ENCODE peak calls at places on chromosomes 12 and 14, in four cellular contexts. M is psoas muscle, T is vagina, V is stomach. W is an unnamed sample. For H3K9me3, the result is how much of the 10 kb centered on the place peaks cover.

GRCh38 chr14:55609681-55610080 is 29.7 kb downstream of the KTN1 start:
- DNase-seq in M (no peak), T (no peak), V (no peak), W (no peak)

GRCh38 chr12:95624544-95624943 is 73.3 kb upstream of the USP44 start:
- DNase-seq in M (no peak), T (no peak), V (peak), W (no peak)

GRCh38 chr12:118979763-118980406 is 1.5 kb upstream of the SRRM4 start:
- DNase-seq in M (no peak), T (no peak), V (peak), W (peak)

GRCh38 chr14:44170554-44170953 is 336.5 kb downstream of the FSCB start:
- DNase-seq in M (no peak), T (no peak), V (no peak), W (no peak)

GRCh38 chr12:92290016-92290685 is 144.5 kb upstream of the BTG1 start:
- DNase-seq in M (no peak), T (no peak), V (no peak), W (no peak)

GRCh38 chr12:57740656-57741412 is 2.3 kb upstream of the AGAP2 start:
- DNase-seq in M (no peak), T (no peak), V (no peak), W (no peak)

GRCh38 chr14:91229743-91230200 is 14.7 kb downstream of the GPR68 start:
- DNase-seq in M (no peak), T (no peak), V (no peak), W (no peak)

GRCh38 chr12:130622803-130623202 is 93.3 kb downstream of the RIMBP2 start:
- DNase-seq in M (no peak), T (no peak), V (no peak), W (no peak)

GRCh38 chr14:75906680-75907280 is 75.0 kb downstream of the TGFB3 start:
- DNase-seq in M (peak), T (no peak), V (peak), W (peak)

GRCh38 chr12:2960432-2960956 is 1.3 kb downstream of the TEAD4 start:
- DNase-seq in M (no peak), T (no peak), V (no peak), W (no peak)

GRCh38 chr12:80679346-80680131 is 27.9 kb upstream of the MYF6 start:
- DNase-seq in M (no peak), T (no peak), V (no peak), W (no peak)

GRCh38 chr14:74478996-74479635 is 14.0 kb downstream of the NPC2 start:
- DNase-seq in M (no peak), T (no peak), V (no peak), W (no peak)

GRCh38 chr14:70791971-70792370 is 17.3 kb downstream of the MAP3K9 start:
- DNase-seq in M (no peak), T (no peak), V (no peak), W (no peak)

GRCh38 chr14:28142400-28143015 is 624.1 kb upstream of the FOXG1 start:
- DNase-seq in M (no peak), T (no peak), V (no peak), W (no peak)

GRCh38 chr14:86999076-86999475 is 993.9 kb downstream of the GALC start:
- DNase-seq in M (no peak), T (no peak), V (no peak), W (no peak)

GRCh38 chr14:78253986-78254385 is 83.8 kb downstream of the NRXN3 start:
- DNase-seq in M (no peak), T (no peak), V (no peak), W (no peak)

GRCh38 chr12:89576572-89577220 is 50.8 kb upstream of the POC1B start:
- DNase-seq in M (no peak), T (no peak), V (no peak), W (no peak)

GRCh38 chr12:121494093-121494787 is 86.6 kb downstream of the KDM2B start:
- DNase-seq in M (peak), T (no peak), V (peak), W (peak)

GRCh38 chr12:124481257-124481750 is 86.1 kb downstream of the NCOR2 start:
- DNase-seq in M (no peak), T (no peak), V (no peak), W (no peak)

GRCh38 chr12:31326689-31327659 is 1.0 kb upstream of the SINHCAF start:
- DNase-seq in M (no peak), T (no peak), V (no peak), W (no peak)

GRCh38 chr12:49942921-49943662 is 7.4 kb upstream of the AQP2 start:
- DNase-seq in M (no peak), T (no peak), V (peak), W (no peak)

GRCh38 chr12:98002887-98003493 is 512.4 kb upstream of the TMPO start:
- DNase-seq in M (no peak), T (no peak), V (peak), W (peak)

GRCh38 chr12:109811624-109811995 is 21.6 kb downstream of the TRPV4 start:
- DNase-seq in M (no peak), T (no peak), V (no peak), W (no peak)
- TF ChIP-seq CTCF in M (no peak), T (no peak), V (no peak), W (no peak)

DNA sequence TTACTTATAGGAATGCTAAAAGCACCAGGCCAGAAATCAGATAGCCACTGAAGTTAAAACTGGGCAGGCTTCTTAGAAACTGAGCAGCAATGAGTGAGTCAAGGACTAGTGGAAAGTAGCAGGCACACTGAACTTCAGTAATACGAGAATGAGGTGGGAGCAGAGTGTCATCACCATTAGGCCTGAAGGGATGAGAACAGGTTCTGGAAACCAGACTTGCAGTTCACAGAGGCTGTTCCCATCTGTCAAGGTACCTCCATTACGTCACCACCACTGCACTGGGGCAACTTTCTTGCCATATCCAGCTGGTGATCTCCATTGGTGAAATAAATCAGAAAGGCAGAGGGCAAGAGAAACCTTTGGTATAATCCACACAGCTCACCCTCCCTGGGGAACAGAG is 15.6 kb downstream of the ZNF10 start:
- DNase-seq in M (no peak), T (no peak), V (no peak), W (no peak)
- H3K9me3 ChIP-seq in M (half or more), T (half or more), V (half or more), W (under half)

DNA sequence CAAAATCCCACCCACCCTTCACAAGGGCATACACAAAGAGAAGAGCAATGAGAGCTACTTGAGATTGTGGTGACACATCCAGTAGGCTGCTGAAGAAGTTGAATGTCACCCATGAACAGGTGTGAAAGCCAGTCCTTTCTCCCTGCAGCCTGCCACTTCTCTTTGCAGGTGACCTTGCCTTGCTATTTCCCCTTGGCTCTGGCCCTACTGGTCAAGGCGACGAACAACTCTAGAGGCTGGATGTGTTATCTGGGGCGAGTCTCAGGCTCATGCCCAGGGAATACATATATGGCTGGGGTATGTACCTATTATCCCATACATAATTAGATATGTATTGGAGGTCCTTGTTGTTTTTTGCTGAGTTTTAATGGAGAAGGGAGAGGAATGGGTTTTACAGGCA is 70.2 kb upstream of the EGLN3 start:
- DNase-seq in M (no peak), T (no peak), V (no peak), W (peak)
- TF ChIP-seq CTCF in M (no peak), T (no peak), V (no peak), W (no peak)

GRCh38 chr12:129257526-129257925 is 404.2 kb downstream of the GLT1D1 start:
- DNase-seq in M (no peak), T (no peak), V (no peak), W (no peak)

DNA sequence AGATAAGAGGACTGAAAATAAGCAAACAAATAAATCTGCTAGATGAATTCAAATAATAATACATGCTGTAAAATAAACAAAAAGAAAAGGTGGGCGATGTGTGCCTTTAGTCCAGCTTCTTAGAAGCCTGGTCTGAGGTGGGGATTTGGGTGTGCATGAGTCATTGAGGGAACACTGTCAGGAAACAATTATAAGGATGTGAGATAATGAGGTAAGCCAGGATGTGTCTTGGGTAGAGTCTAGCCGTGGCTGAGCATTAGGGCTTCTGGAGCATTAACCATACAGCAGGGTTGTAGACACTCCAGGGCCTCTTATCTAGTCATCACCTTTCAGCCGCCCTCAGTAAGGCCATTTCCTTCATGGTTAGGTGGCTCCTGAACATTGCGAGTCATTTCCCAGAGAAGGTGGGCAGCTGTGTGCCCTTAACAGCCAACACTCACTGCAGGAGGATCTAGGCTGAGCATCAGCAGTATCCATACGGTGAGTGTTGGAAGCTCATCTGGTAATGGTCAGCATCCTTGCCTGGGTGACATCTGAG is 405.6 kb downstream of the GLT1D1 start:
- DNase-seq in M (no peak), T (no peak), V (no peak), W (no peak)
- H3K9me3 ChIP-seq in M (under half), T (under half), V (under half), W (under half)

DNA sequence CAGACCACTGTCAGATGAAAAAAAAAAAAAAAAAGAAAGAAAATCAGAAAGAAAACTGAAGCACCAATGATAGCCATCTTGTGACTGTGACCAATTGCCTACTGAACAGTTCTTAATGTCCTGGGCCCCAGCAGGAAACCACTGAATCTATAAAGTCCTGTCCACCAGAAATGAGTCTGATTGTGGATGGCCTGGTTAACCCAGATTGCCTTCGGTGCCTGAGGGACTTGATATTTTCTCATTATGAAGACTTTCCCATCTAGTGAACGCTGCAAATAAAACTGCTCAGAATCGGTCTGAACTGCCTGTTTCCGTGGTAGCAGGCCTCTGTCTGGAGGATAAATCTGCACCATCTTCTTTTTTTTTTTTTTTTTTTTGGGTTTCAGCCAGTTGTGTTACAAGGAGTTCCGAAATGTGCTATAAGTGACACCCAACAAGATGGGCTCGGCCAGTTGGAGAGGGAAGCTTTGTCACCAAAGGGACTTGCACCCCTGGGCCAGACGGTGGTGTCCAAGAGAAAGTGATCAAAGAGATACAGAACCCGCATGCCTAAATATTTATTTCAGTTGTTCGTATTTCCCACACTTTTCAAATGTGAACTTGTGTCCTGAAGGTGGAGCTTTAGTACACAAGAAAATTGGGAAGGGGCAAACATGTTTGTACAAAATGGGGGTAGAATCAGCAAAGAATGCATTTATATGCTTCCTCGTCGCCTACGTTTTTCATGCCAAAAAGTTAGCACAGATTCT is 3.0 kb upstream of the PLXNC1 start:
- DNase-seq in M (no peak), T (no peak), V (no peak), W (no peak)
- TF ChIP-seq CTCF in M (peak), T (peak), V (no peak), W (no peak)

GRCh38 chr14:40989260-40989659 is 617.4 kb upstream of the LRFN5 start:
- DNase-seq in M (no peak), T (no peak), V (no peak), W (no peak)
- H3K9me3 ChIP-seq in M (under half), T (under half), V (under half), W (under half)

W was measured in body of pancreas.